ENCODE peak calls at places on chromosomes 6 and 20, in seven cellular contexts. One of them, this sample, is unnamed.
A peak's percentile ranks its signal among the peaks of the same experiment; 100 is the strongest.

GRCh38 chr6:16103708-16104107 is 25.2 kb upstream of the MYLIP start:
- DNase-seq in posterior cingulate gyrus: no peak
- DNase-seq in activated CD4-positive, alpha-beta memory T cell treated with anti-CD3 and anti-CD28 coated beads, Interleukin-2, amount 10 ng/mL, durations not matched to agents 7 days and 5 days: no peak
- DNase-seq in GM04504: no peak
- DNase-seq in amniotic stem cell: no peak
- DNase-seq in EL: no peak
- DNase-seq in CD8-positive, alpha-beta memory T cell: no peak
- DNase-seq in this sample: no peak

GRCh38 chr6:143027058-143027457 is 33.6 kb upstream of the AIG1 start:
- DNase-seq in amniotic stem cell: no peak
- DNase-seq in posterior cingulate gyrus: peak; percentile 16
- DNase-seq in EL: peak; percentile 28
- DNase-seq in GM04504: no peak
- DNase-seq in activated CD4-positive, alpha-beta memory T cell treated with anti-CD3 and anti-CD28 coated beads, Interleukin-2, amount 10 ng/mL, durations not matched to agents 7 days and 5 days: peak; percentile 53
- DNase-seq in CD8-positive, alpha-beta memory T cell: peak; percentile 40
- DNase-seq in this sample: peak; percentile 54

GRCh38 chr20:59736366-59736765 is 132.0 kb downstream of the PHACTR3 start:
- DNase-seq in CD8-positive, alpha-beta memory T cell: no peak
- DNase-seq in EL: no peak
- DNase-seq in amniotic stem cell: no peak
- DNase-seq in activated CD4-positive, alpha-beta memory T cell treated with anti-CD3 and anti-CD28 coated beads, Interleukin-2, amount 10 ng/mL, durations not matched to agents 7 days and 5 days: no peak
- DNase-seq in posterior cingulate gyrus: no peak
- DNase-seq in GM04504: no peak
- DNase-seq in this sample: no peak

GRCh38 chr6:79538481-79538971 is 1.3 kb upstream of the LCA5 start:
- DNase-seq in activated CD4-positive, alpha-beta memory T cell treated with anti-CD3 and anti-CD28 coated beads, Interleukin-2, amount 10 ng/mL, durations not matched to agents 7 days and 5 days: no peak
- DNase-seq in EL: peak; percentile 4
- DNase-seq in amniotic stem cell: no peak
- DNase-seq in CD8-positive, alpha-beta memory T cell: no peak
- DNase-seq in GM04504: no peak
- DNase-seq in posterior cingulate gyrus: no peak
- DNase-seq in this sample: no peak

GRCh38 chr6:7585287-7585930 is 4.6 kb upstream of the SNRNP48 start:
- DNase-seq in amniotic stem cell: no peak
- DNase-seq in EL: no peak
- DNase-seq in CD8-positive, alpha-beta memory T cell: no peak
- DNase-seq in activated CD4-positive, alpha-beta memory T cell treated with anti-CD3 and anti-CD28 coated beads, Interleukin-2, amount 10 ng/mL, durations not matched to agents 7 days and 5 days: no peak
- DNase-seq in posterior cingulate gyrus: no peak
- DNase-seq in GM04504: no peak
- DNase-seq in this sample: no peak

GRCh38 chr6:50925548-50925947 is 106.9 kb downstream of the TFAP2B start:
- DNase-seq in amniotic stem cell: no peak
- DNase-seq in posterior cingulate gyrus: no peak
- DNase-seq in CD8-positive, alpha-beta memory T cell: no peak
- DNase-seq in activated CD4-positive, alpha-beta memory T cell treated with anti-CD3 and anti-CD28 coated beads, Interleukin-2, amount 10 ng/mL, durations not matched to agents 7 days and 5 days: no peak
- DNase-seq in EL: no peak
- DNase-seq in GM04504: no peak
- DNase-seq in this sample: no peak

GRCh38 chr6:123655520-123656306 is 19.0 kb upstream of the TRDN start:
- DNase-seq in CD8-positive, alpha-beta memory T cell: no peak
- DNase-seq in EL: peak; percentile 6
- DNase-seq in amniotic stem cell: no peak
- DNase-seq in posterior cingulate gyrus: no peak
- DNase-seq in activated CD4-positive, alpha-beta memory T cell treated with anti-CD3 and anti-CD28 coated beads, Interleukin-2, amount 10 ng/mL, durations not matched to agents 7 days and 5 days: no peak
- DNase-seq in GM04504: peak; percentile 2
- DNase-seq in this sample: no peak

GRCh38 chr6:108942556-108943492 is 94.6 kb downstream of the ARMC2 start:
- DNase-seq in GM04504: no peak
- DNase-seq in activated CD4-positive, alpha-beta memory T cell treated with anti-CD3 and anti-CD28 coated beads, Interleukin-2, amount 10 ng/mL, durations not matched to agents 7 days and 5 days: peak; percentile 75
- DNase-seq in CD8-positive, alpha-beta memory T cell: peak; percentile 67
- DNase-seq in posterior cingulate gyrus: no peak
- DNase-seq in EL: no peak
- DNase-seq in amniotic stem cell: no peak
- DNase-seq in this sample: peak; percentile 81

GRCh38 chr20:49395183-49395582 is 87.3 kb downstream of the KCNB1 start:
- DNase-seq in GM04504: no peak
- DNase-seq in amniotic stem cell: no peak
- DNase-seq in CD8-positive, alpha-beta memory T cell: no peak
- DNase-seq in EL: no peak
- DNase-seq in posterior cingulate gyrus: peak; percentile 23
- DNase-seq in activated CD4-positive, alpha-beta memory T cell treated with anti-CD3 and anti-CD28 coated beads, Interleukin-2, amount 10 ng/mL, durations not matched to agents 7 days and 5 days: no peak
- DNase-seq in this sample: no peak

GRCh38 chr6:56798163-56798562 is 155.5 kb upstream of the DST start:
- DNase-seq in activated CD4-positive, alpha-beta memory T cell treated with anti-CD3 and anti-CD28 coated beads, Interleukin-2, amount 10 ng/mL, durations not matched to agents 7 days and 5 days: no peak
- DNase-seq in EL: peak; percentile 86
- DNase-seq in posterior cingulate gyrus: no peak
- DNase-seq in CD8-positive, alpha-beta memory T cell: no peak
- DNase-seq in GM04504: peak; percentile 44
- DNase-seq in amniotic stem cell: no peak
- DNase-seq in this sample: no peak

GRCh38 chr20:58109126-58109880 is 119.2 kb downstream of the ANKRD60 start:
- DNase-seq in amniotic stem cell: no peak
- DNase-seq in EL: peak; percentile 80
- DNase-seq in GM04504: peak; percentile 57
- DNase-seq in CD8-positive, alpha-beta memory T cell: no peak
- DNase-seq in posterior cingulate gyrus: no peak
- DNase-seq in activated CD4-positive, alpha-beta memory T cell treated with anti-CD3 and anti-CD28 coated beads, Interleukin-2, amount 10 ng/mL, durations not matched to agents 7 days and 5 days: no peak
- DNase-seq in this sample: no peak

GRCh38 chr20:17504326-17504897 is 26.8 kb downstream of the BFSP1 start:
- DNase-seq in activated CD4-positive, alpha-beta memory T cell treated with anti-CD3 and anti-CD28 coated beads, Interleukin-2, amount 10 ng/mL, durations not matched to agents 7 days and 5 days: peak; percentile 47
- DNase-seq in GM04504: no peak
- DNase-seq in amniotic stem cell: no peak
- DNase-seq in CD8-positive, alpha-beta memory T cell: no peak
- DNase-seq in posterior cingulate gyrus: no peak
- DNase-seq in EL: no peak
- DNase-seq in this sample: peak; percentile 40

GRCh38 chr20:57882451-57883161 is 172.8 kb upstream of the PMEPA1 start:
- DNase-seq in CD8-positive, alpha-beta memory T cell: no peak
- DNase-seq in amniotic stem cell: no peak
- DNase-seq in GM04504: peak; percentile 18
- DNase-seq in EL: peak; percentile 26
- DNase-seq in activated CD4-positive, alpha-beta memory T cell treated with anti-CD3 and anti-CD28 coated beads, Interleukin-2, amount 10 ng/mL, durations not matched to agents 7 days and 5 days: no peak
- DNase-seq in posterior cingulate gyrus: no peak
- DNase-seq in this sample: no peak

GRCh38 chr20:63273180-63273579 is 567 bp downstream of the ARFGAP1 start:
- DNase-seq in activated CD4-positive, alpha-beta memory T cell treated with anti-CD3 and anti-CD28 coated beads, Interleukin-2, amount 10 ng/mL, durations not matched to agents 7 days and 5 days: no peak
- DNase-seq in posterior cingulate gyrus: no peak
- DNase-seq in amniotic stem cell: no peak
- DNase-seq in CD8-positive, alpha-beta memory T cell: no peak
- DNase-seq in GM04504: no peak
- DNase-seq in EL: no peak
- DNase-seq in this sample: no peak

GRCh38 chr20:44394520-44395182 is 39.2 kb downstream of the HNF4A start:
- DNase-seq in posterior cingulate gyrus: no peak
- DNase-seq in EL: no peak
- DNase-seq in CD8-positive, alpha-beta memory T cell: no peak
- DNase-seq in GM04504: no peak
- DNase-seq in activated CD4-positive, alpha-beta memory T cell treated with anti-CD3 and anti-CD28 coated beads, Interleukin-2, amount 10 ng/mL, durations not matched to agents 7 days and 5 days: no peak
- DNase-seq in amniotic stem cell: no peak
- DNase-seq in this sample: no peak

GRCh38 chr6:133314951-133315350 is 73.8 kb downstream of the EYA4 start:
- DNase-seq in CD8-positive, alpha-beta memory T cell: no peak
- DNase-seq in amniotic stem cell: no peak
- DNase-seq in activated CD4-positive, alpha-beta memory T cell treated with anti-CD3 and anti-CD28 coated beads, Interleukin-2, amount 10 ng/mL, durations not matched to agents 7 days and 5 days: no peak
- DNase-seq in EL: no peak
- DNase-seq in GM04504: no peak
- DNase-seq in posterior cingulate gyrus: no peak
- DNase-seq in this sample: no peak

GRCh38 chr6:27472182-27472616 is 706 bp downstream of the ZNF184 start:
- DNase-seq in GM04504: peak; percentile 37
- DNase-seq in activated CD4-positive, alpha-beta memory T cell treated with anti-CD3 and anti-CD28 coated beads, Interleukin-2, amount 10 ng/mL, durations not matched to agents 7 days and 5 days: peak; percentile 79
- DNase-seq in CD8-positive, alpha-beta memory T cell: peak; percentile 83
- DNase-seq in amniotic stem cell: peak; percentile 41
- DNase-seq in posterior cingulate gyrus: peak; percentile 38
- DNase-seq in EL: peak; percentile 79
- DNase-seq in this sample: peak; percentile 84

GRCh38 chr20:4956200-4956810 is 45.0 kb downstream of the SLC23A2 start:
- DNase-seq in EL: peak; percentile 58
- DNase-seq in CD8-positive, alpha-beta memory T cell: peak; percentile 54
- DNase-seq in amniotic stem cell: peak; percentile 27
- DNase-seq in GM04504: no peak
- DNase-seq in activated CD4-positive, alpha-beta memory T cell treated with anti-CD3 and anti-CD28 coated beads, Interleukin-2, amount 10 ng/mL, durations not matched to agents 7 days and 5 days: no peak
- DNase-seq in posterior cingulate gyrus: no peak
- DNase-seq in this sample: no peak

GRCh38 chr6:170007468-170008240 is 256.2 kb downstream of the ERMARD start:
- DNase-seq in GM04504: no peak
- DNase-seq in CD8-positive, alpha-beta memory T cell: no peak
- DNase-seq in EL: no peak
- DNase-seq in amniotic stem cell: no peak
- DNase-seq in activated CD4-positive, alpha-beta memory T cell treated with anti-CD3 and anti-CD28 coated beads, Interleukin-2, amount 10 ng/mL, durations not matched to agents 7 days and 5 days: peak; percentile 11
- DNase-seq in posterior cingulate gyrus: no peak
- DNase-seq in this sample: no peak

GRCh38 chr6:20399518-20399917 is 2.2 kb upstream of the E2F3 start:
- DNase-seq in CD8-positive, alpha-beta memory T cell: no peak
- DNase-seq in GM04504: no peak
- DNase-seq in posterior cingulate gyrus: no peak
- DNase-seq in EL: no peak
- DNase-seq in amniotic stem cell: no peak
- DNase-seq in activated CD4-positive, alpha-beta memory T cell treated with anti-CD3 and anti-CD28 coated beads, Interleukin-2, amount 10 ng/mL, durations not matched to agents 7 days and 5 days: no peak
- DNase-seq in this sample: no peak

GRCh38 chr6:159790947-159791598 is 806 bp downstream of the MRPL18 start:
- DNase-seq in activated CD4-positive, alpha-beta memory T cell treated with anti-CD3 and anti-CD28 coated beads, Interleukin-2, amount 10 ng/mL, durations not matched to agents 7 days and 5 days: no peak
- DNase-seq in EL: no peak
- DNase-seq in CD8-positive, alpha-beta memory T cell: no peak
- DNase-seq in GM04504: no peak
- DNase-seq in amniotic stem cell: no peak
- DNase-seq in posterior cingulate gyrus: no peak
- DNase-seq in this sample: no peak

GRCh38 chr6:21023210-21023609 is 489.0 kb downstream of the CDKAL1 start:
- DNase-seq in activated CD4-positive, alpha-beta memory T cell treated with anti-CD3 and anti-CD28 coated beads, Interleukin-2, amount 10 ng/mL, durations not matched to agents 7 days and 5 days: no peak
- DNase-seq in EL: no peak
- DNase-seq in posterior cingulate gyrus: no peak
- DNase-seq in GM04504: no peak
- DNase-seq in amniotic stem cell: no peak
- DNase-seq in CD8-positive, alpha-beta memory T cell: no peak
- DNase-seq in this sample: no peak

GRCh38 chr20:17533396-17533795 is 2.2 kb upstream of the BFSP1 start:
- DNase-seq in CD8-positive, alpha-beta memory T cell: no peak
- DNase-seq in posterior cingulate gyrus: no peak
- DNase-seq in GM04504: no peak
- DNase-seq in EL: peak; percentile 70
- DNase-seq in amniotic stem cell: peak; percentile 10
- DNase-seq in activated CD4-positive, alpha-beta memory T cell treated with anti-CD3 and anti-CD28 coated beads, Interleukin-2, amount 10 ng/mL, durations not matched to agents 7 days and 5 days: peak; percentile 52
- DNase-seq in this sample: peak; percentile 44

GRCh38 chr6:11298651-11299420 is 66.4 kb upstream of the NEDD9 start:
- DNase-seq in activated CD4-positive, alpha-beta memory T cell treated with anti-CD3 and anti-CD28 coated beads, Interleukin-2, amount 10 ng/mL, durations not matched to agents 7 days and 5 days: no peak
- DNase-seq in EL: no peak
- DNase-seq in posterior cingulate gyrus: no peak
- DNase-seq in CD8-positive, alpha-beta memory T cell: no peak
- DNase-seq in GM04504: no peak
- DNase-seq in amniotic stem cell: no peak
- DNase-seq in this sample: no peak

GRCh38 chr6:101080597-101080996 is 199.5 kb upstream of the ASCC3 start:
- DNase-seq in GM04504: peak; percentile 75
- DNase-seq in CD8-positive, alpha-beta memory T cell: no peak
- DNase-seq in amniotic stem cell: no peak
- DNase-seq in activated CD4-positive, alpha-beta memory T cell treated with anti-CD3 and anti-CD28 coated beads, Interleukin-2, amount 10 ng/mL, durations not matched to agents 7 days and 5 days: no peak
- DNase-seq in EL: peak; percentile 79
- DNase-seq in posterior cingulate gyrus: no peak
- DNase-seq in this sample: no peak

GRCh38 chr6:80304014-80304413 is 197.5 kb downstream of the BCKDHB start:
- DNase-seq in amniotic stem cell: no peak
- DNase-seq in CD8-positive, alpha-beta memory T cell: no peak
- DNase-seq in posterior cingulate gyrus: no peak
- DNase-seq in GM04504: no peak
- DNase-seq in activated CD4-positive, alpha-beta memory T cell treated with anti-CD3 and anti-CD28 coated beads, Interleukin-2, amount 10 ng/mL, durations not matched to agents 7 days and 5 days: no peak
- DNase-seq in EL: no peak
- DNase-seq in this sample: no peak

GRCh38 chr6:45353654-45354053 is 24.1 kb downstream of the SUPT3H start:
- DNase-seq in GM04504: no peak
- DNase-seq in CD8-positive, alpha-beta memory T cell: no peak
- DNase-seq in EL: no peak
- DNase-seq in amniotic stem cell: no peak
- DNase-seq in activated CD4-positive, alpha-beta memory T cell treated with anti-CD3 and anti-CD28 coated beads, Interleukin-2, amount 10 ng/mL, durations not matched to agents 7 days and 5 days: no peak
- DNase-seq in posterior cingulate gyrus: no peak
- DNase-seq in this sample: no peak

GRCh38 chr6:1386310-1386709 is 3.1 kb upstream of the FOXF2 start:
- DNase-seq in CD8-positive, alpha-beta memory T cell: no peak
- DNase-seq in amniotic stem cell: no peak
- DNase-seq in activated CD4-positive, alpha-beta memory T cell treated with anti-CD3 and anti-CD28 coated beads, Interleukin-2, amount 10 ng/mL, durations not matched to agents 7 days and 5 days: no peak
- DNase-seq in EL: no peak
- DNase-seq in posterior cingulate gyrus: no peak
- DNase-seq in GM04504: no peak
- DNase-seq in this sample: no peak

This sample was measured in activated CD8-positive, alpha-beta T cell treated with anti-CD3 and anti-CD28 coated beads, Interleukin-2, amount 10 ng/mL, durations not matched to agents 7 days and 5 days.